ENCODE peak calls at places on chromosomes 5 and 9, in five cellular contexts. R is endothelial cell of umbilical vein, W is sigmoid colon, V is HCT116, E is breast epithelium. A is an unnamed sample. For H3K4me1, the result is how much of the 10 kb centered on the place peaks cover.

GRCh38 chr5:141848771-141849370 is 29.3 kb downstream of the PCDH1 start:
- DNase-seq in R (peak), W (peak), V (no peak), E (peak), A (peak)

GRCh38 chr9:137130176-137130755 is 8.7 kb upstream of the GRIN1 start:
- DNase-seq in R (no peak), W (no peak), V (no peak), E (no peak), A (no peak)

GRCh38 chr5:160293901-160294561 is 18.3 kb downstream of the CCNJL start:
- DNase-seq in R (no peak), W (no peak), V (no peak), E (peak), A (no peak)

GRCh38 chr9:128607642-128608350 is 48.9 kb downstream of the DYNC2I2 start:
- DNase-seq in R (no peak), W (peak), V (no peak), E (peak), A (peak)

GRCh38 chr9:71734953-71735352 is 33.4 kb downstream of the CEMIP2 start:
- DNase-seq in R (no peak), W (no peak), V (no peak), E (no peak), A (no peak)

GRCh38 chr9:136705564-136705963 is 6.8 kb upstream of the DIPK1B start:
- DNase-seq in R (no peak), W (no peak), V (no peak), E (no peak), A (no peak)

GRCh38 chr9:101727621-101728524 is 10.6 kb downstream of the GRIN3A start:
- DNase-seq in R (no peak), W (no peak), V (no peak), E (no peak), A (no peak)

GRCh38 chr5:58842851-58843250 is 260.0 kb downstream of the RAB3C start:
- DNase-seq in R (no peak), W (no peak), V (no peak), E (no peak), A (no peak)

GRCh38 chr5:179768326-179769085 is 25.3 kb upstream of the LTC4S start:
- DNase-seq in R (no peak), W (no peak), V (no peak), E (no peak), A (no peak)

GRCh38 chr5:55072668-55073067 is 29.8 kb upstream of the GZMA start:
- DNase-seq in R (peak), W (no peak), V (no peak), E (no peak), A (no peak)

GRCh38 chr5:159092288-159092687 is 7.4 kb downstream of the EBF1 start:
- DNase-seq in R (no peak), W (no peak), V (no peak), E (no peak), A (no peak)

GRCh38 chr5:168291281-168291960 is at the start of gene WWC1:
- DNase-seq in R (no peak), W (no peak), V (peak), E (peak), A (peak)

GRCh38 chr9:126836216-126836615 is 24.2 kb upstream of the ZBTB34 start:
- DNase-seq in R (no peak), W (no peak), V (no peak), E (no peak), A (no peak)

GRCh38 chr9:27125030-27125429 is 16.0 kb downstream of the TEK start:
- DNase-seq in R (peak), W (peak), V (peak), E (no peak), A (peak)

GRCh38 chr5:176647870-176648466 is 684 bp downstream of the TSPAN17 start:
- DNase-seq in R (peak), W (peak), V (no peak), E (peak), A (peak)

DNA sequence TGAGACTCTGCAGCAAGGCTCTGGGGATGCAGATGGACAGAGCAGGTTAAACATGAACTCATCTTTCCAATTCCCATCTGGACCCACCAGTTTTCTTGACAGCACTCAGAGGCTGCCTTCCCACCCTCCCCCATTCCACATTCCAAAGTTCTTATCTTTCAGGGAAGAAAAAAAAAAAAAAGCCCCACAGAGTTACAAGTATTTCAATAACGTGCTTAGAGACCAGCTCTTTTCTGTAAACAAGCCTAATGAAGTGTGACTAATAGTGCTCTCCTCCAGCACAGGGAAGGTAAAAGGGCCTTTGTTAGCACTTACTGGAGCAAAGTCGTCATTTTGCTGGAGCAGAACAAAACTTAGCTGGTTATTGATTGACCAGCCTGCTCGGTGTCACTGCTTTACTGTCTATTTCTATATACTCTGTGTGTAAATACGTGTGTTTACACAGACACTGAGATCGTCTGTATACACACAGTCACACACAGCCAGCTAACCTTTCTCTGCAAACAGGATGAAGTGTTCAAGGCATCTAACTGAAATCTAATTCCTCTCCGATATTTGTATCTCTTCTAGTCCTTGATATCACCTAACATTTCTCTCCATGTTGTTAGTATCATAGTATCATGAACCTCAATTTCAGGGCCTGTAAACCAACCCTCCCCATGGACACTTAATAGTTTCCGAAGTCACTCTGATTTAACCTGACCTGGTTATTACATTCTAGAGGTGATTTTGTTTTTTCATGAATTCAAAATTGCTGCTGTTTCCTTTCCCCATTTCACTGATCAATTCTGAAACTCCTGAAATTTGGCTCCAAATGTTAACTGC is 84.9 kb downstream of the ZNF608 start:
- DNase-seq in R (peak), W (no peak), V (peak), E (no peak), A (no peak)
- H3K4me1 ChIP-seq in R (under half), W (half or more), V (half or more), E (under half), A (under half)

DNA sequence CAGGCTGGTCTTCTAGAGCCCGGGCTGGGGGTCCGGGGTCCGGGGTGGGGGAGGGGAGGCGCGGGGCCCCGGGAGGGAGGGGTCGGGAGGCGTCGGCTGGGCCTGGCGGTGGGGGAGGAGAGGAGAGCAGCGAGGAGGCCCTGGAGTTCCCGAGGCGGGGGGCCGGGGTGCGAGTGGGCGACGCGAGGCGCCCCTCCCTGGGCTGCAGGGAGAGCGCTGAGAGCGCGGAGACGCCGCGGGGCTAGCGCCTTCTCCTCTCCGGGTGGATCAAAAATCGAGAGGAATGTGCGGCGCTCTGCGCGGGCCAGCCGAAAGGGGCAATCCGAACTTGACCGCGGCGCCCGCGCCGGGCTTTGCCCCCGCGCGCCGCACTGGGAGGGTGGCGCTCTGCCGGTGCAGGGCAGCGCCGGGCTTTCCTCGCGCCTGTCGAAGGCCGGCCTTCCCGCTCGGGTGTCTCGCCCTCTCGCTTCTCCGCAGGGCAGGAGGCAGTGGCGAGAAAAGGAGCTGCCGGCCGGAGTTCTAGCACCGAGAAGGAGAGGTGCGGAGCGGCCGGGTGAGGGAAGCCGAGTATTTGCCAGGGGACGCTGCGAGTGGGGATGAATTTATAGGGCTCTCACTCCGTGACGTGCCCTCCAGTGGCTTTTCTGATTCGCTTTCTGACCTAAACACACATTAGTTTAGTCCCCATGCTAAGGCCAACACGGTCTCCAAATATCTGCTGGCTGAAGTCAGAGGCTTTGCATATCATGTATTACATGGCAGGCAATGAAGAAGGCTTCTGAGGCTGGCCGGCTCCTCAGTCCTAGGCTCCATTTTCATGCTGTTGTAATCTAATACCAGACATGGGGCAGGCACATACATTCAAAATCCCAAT is at the start of gene GDNF:
- DNase-seq in R (peak), W (peak), V (no peak), E (no peak), A (no peak)
- TF ChIP-seq POLR2A in R (no peak), W (peak), V (no peak), E (no peak), A (no peak)

DNA sequence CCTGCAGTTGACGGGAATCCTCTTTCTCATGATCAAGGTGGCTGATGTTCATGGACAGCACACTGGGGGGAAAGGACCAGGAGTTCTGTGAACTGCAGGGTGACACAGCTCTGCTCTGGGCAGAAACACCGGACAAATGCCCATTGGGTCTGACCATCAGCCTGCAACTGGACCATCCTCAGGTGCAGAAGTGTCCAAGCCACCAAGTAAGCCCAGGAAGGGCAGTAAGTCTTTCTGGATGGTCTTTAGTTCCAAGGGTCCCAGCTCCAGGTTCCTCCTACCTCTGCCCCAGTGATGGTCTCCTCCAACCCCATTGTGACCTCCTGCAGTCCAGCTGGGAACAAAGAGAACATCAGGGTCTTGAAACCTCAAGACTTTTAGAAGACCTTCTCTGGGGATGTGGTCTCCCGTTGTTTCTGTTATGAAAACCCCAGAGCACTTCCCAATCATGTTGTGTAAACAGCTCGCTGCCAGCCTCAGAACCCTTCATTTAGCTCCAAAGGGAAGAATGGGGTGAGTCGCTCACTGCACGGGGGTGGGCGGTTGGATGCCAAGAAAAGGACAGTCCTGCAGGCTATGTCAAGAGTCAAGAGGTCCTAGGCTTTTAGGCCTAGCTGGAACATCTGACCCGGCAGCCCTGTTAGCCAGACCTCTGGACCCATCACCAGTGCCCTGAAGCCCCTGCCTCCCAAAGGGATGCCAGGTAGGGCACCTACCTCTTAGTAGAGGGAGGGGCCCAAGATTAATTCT is 41.8 kb upstream of the TCF7 start:
- DNase-seq in R (no peak), W (no peak), V (no peak), E (no peak), A (no peak)
- TF ChIP-seq POLR2AphosphoS5 in R (no peak), W (no peak), V (no peak), E (no peak), A (no peak)

DNA sequence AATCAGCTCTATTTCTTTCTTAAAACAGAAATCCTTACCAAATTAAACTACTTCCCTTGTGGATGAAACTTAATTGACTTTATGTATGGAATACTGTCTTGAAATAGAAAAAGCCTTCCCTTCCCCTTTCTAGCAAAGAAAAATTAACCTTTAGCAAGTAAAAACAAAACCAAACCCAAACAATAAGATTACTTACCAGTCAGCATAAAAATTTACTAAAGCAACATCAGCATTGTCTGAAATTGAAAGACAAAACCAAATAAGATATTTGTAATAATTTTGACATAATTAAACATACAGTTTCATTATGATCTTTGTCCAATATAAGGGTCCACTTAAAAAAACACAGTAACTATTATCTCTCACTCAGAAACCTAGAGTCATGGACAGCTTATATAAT is 41.2 kb downstream of the ERP44 start:
- DNase-seq in R (no peak), W (no peak), V (no peak), E (no peak), A (no peak)
- H3K4me1 ChIP-seq in R (under half), W (under half), V (under half), E (under half), A (under half)

DNA sequence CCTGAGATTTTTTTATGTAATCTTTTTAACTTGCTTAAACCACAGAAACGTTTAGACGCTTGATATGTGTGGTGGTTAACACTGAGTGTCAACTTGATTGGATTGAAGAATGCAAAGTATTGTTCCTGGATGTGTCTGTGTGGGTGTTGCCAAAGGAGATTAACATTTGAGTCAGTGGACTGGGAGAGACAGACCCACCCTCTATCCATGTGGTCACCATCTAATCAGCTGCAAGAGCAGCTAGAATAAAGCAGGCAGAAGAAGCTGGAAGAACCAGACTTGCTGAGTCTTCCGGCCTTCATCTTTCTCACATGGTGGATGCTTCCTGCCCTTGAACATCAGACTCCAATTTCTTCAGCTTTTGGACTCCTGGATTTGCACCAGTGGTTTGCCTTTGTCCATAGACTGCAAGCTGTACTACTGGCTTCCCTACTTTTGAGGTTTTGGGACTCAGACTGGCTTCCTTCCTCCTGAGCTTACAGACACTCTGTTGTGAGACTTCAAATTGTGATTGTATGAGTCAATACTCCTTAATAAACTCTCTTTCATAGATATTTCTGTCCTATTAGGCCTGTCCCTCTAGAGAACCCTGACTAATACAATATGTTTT is 816.0 kb upstream of the CDH9 start:
- DNase-seq in R (no peak), W (no peak), V (no peak), E (no peak), A (no peak)
- TF ChIP-seq POLR2A in R (no peak), W (no peak), V (no peak), E (no peak), A (no peak)

GRCh38 chr5:131973089-131973712 is 27.7 kb upstream of the MEIKIN start:
- DNase-seq in R (no peak), W (no peak), V (no peak), E (no peak), A (no peak)
- TF ChIP-seq POLR2AphosphoS5 in R (no peak), W (no peak), V (no peak), E (no peak), A (no peak)

GRCh38 chr5:150498501-150498900 is 9.4 kb upstream of the NDST1 start:
- DNase-seq in R (no peak), W (no peak), V (no peak), E (no peak), A (no peak)

GRCh38 chr5:150497989-150498317 is 10.0 kb upstream of the NDST1 start:
- DNase-seq in R (no peak), W (no peak), V (no peak), E (no peak), A (no peak)

GRCh38 chr5:150496534-150496933 is 11.4 kb upstream of the NDST1 start:
- DNase-seq in R (no peak), W (no peak), V (no peak), E (no peak), A (no peak)

GRCh38 chr5:150497274-150497988 is 10.5 kb upstream of the NDST1 start:
- DNase-seq in R (peak), W (peak), V (peak), E (peak), A (peak)

GRCh38 chr5:150496098-150496497 is 11.8 kb upstream of the NDST1 start:
- DNase-seq in R (no peak), W (no peak), V (no peak), E (no peak), A (no peak)
- H3K4me1 ChIP-seq in R (under half), W (half or more), V (under half), E (under half), A (under half)

GRCh38 chr5:138334867-138335447 is 3.1 kb upstream of the FAM53C start:
- DNase-seq in R (no peak), W (no peak), V (no peak), E (no peak), A (no peak)
- TF ChIP-seq POLR2A in R (no peak), W (no peak), V (no peak), E (no peak), A (no peak)

DNA sequence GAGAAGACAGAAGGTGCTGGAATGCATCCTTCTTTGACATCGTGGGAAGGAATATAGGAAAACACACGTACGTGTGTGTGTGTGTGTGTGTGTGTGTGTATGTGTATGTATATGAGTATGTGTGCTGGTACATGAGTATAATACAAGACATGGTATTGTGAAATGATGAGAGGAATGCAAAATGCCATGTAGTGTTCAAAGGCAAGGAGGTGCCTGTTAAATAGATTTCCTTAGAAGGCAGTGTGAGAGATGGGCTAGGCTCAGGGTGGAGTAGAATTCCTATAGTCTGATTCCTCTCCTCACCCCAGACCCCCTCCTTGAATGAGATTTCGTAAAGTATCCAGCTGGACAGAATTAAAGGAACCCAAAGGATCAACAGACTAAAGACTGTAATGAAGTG is 11.1 kb downstream of the GPR21 start:
- DNase-seq in R (no peak), W (no peak), V (no peak), E (no peak), A (no peak)
- TF ChIP-seq POLR2AphosphoS5 in R (no peak), W (no peak), V (no peak), E (no peak), A (no peak)

GRCh38 chr9:74642376-74642775 is 145.2 kb downstream of the RORB start:
- DNase-seq in R (no peak), W (no peak), V (no peak), E (no peak), A (no peak)

GRCh38 chr9:74644015-74644414 is 146.9 kb downstream of the RORB start:
- DNase-seq in R (no peak), W (no peak), V (no peak), E (no peak), A (no peak)

GRCh38 chr9:74639112-74639511 is 142.0 kb downstream of the RORB start:
- DNase-seq in R (no peak), W (no peak), V (no peak), E (no peak), A (no peak)

GRCh38 chr9:74645007-74645639 is 148.0 kb downstream of the RORB start:
- DNase-seq in R (peak), W (no peak), V (peak), E (no peak), A (no peak)

DNA sequence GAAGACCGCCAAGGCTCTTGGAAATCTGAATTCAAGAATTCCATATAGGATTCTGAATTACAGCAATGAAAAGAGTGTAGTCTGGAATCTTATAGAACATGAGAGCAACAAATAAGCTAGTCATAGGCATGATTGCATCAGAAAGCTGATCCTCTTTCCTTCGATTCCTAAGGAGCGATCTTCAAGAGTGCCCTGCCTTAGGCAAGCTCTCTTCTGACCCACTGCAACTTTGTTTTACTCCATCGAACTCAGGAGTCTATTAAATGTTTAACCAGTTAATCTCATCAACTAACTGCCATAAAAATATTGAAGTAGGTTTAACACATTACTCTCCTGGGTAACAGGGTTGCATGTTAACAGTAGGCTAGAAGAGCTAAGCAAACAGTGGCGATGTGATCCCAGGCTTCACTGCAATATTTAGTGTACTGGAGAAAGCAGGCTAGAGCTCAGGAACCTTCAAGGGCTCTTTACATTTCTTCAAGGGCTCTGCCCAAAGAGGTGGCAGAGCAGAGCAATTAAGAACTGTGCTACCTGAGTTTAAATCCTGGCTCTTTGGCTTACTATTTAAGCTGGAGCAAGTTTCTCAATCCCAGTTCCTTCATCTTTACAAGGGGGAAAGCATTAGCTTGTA is 146.3 kb downstream of the RORB start:
- DNase-seq in R (no peak), W (no peak), V (no peak), E (no peak), A (no peak)
- H3K4me1 ChIP-seq in R (under half), W (under half), V (under half), E (under half), A (under half)